ENCODE peak calls at places on chromosomes 1 and 21, in nine cellular contexts. S, U, V, R, K, O, X, J and N are unnamed samples.

GRCh38 chr1:76122260-76122659 is 47.7 kb downstream of the ST6GALNAC3 start:
- DNase-seq in V (no peak), S (no peak), U (no peak), J (no peak), K (no peak), O (no peak), R (no peak), X (no peak), N (no peak)

GRCh38 chr1:34924759-34925555 is 4.5 kb downstream of the DLGAP3 start:
- DNase-seq in S (peak), X (peak), K (peak), V (no peak), R (peak), J (peak), U (peak), O (peak), N (peak)

GRCh38 chr1:107534632-107535031 is 393.8 kb downstream of the NTNG1 start:
- DNase-seq in V (no peak), S (no peak), K (no peak), R (no peak), X (no peak), J (no peak), U (no peak), O (no peak), N (no peak)

GRCh38 chr1:184068354-184068753 is 16.8 kb downstream of the TSEN15 start:
- DNase-seq in K (no peak), U (no peak), V (no peak), S (no peak), R (no peak), O (no peak), X (no peak), J (no peak), N (no peak)

GRCh38 chr1:115475252-115475651 is 137.2 kb upstream of the NGF start:
- DNase-seq in K (no peak), X (no peak), U (no peak), J (no peak), R (no peak), O (no peak), V (no peak), S (no peak), N (no peak)

GRCh38 chr1:182149411-182149965 is 88.0 kb upstream of the ZNF648 start:
- DNase-seq in S (no peak), R (peak), O (peak), V (peak), X (no peak), U (peak), J (no peak), K (peak), N (no peak)

GRCh38 chr1:37362990-37363389 is 111.4 kb upstream of the ZC3H12A start:
- DNase-seq in X (no peak), J (peak), V (no peak), R (no peak), U (no peak), O (no peak), S (no peak), K (no peak), N (no peak)

GRCh38 chr21:42156690-42157605 is 62.0 kb upstream of the ABCG1 start:
- DNase-seq in J (no peak), R (no peak), S (peak), X (no peak), U (peak), O (no peak), V (peak), K (no peak), N (no peak)

GRCh38 chr1:224213438-224214119 is 30.5 kb downstream of the DEGS1 start:
- DNase-seq in K (no peak), U (no peak), O (peak), V (no peak), R (no peak), S (no peak), X (no peak), J (peak), N (no peak)